ENCODE peak calls at places on chromosomes 3 and 15, in nine cellular contexts. Y is HCT116, N is A549, I is thyroid gland, H is transverse colon, O is esophagus squamous epithelium, S is ovary, Q is sigmoid colon, C is IMR-90. E is an unnamed sample.

GRCh38 chr3:126109860-126110235 is 25.9 kb upstream of the SLC41A3 start:
- DNase-seq in S (peak), Y (no peak), O (no peak), C (no peak), H (no peak), N (no peak), I (no peak), Q (peak), E (no peak)

GRCh38 chr3:37240170-37240945 is 66.0 kb upstream of the LRRFIP2 start:
- DNase-seq in N (no peak), Q (no peak), C (no peak), O (no peak), Y (no peak), I (no peak), H (no peak), S (no peak), E (no peak)

GRCh38 chr15:69548367-69548766 is 95.7 kb downstream of the RPLP1 start:
- DNase-seq in N (no peak), Q (no peak), C (no peak), Y (no peak), O (no peak), S (no peak), I (no peak), H (no peak), E (no peak)

GRCh38 chr3:278300-279064 is 81.9 kb downstream of the CHL1 start:
- DNase-seq in N (no peak), H (peak), Q (no peak), O (no peak), I (peak), C (no peak), S (no peak), Y (no peak), E (no peak)

GRCh38 chr15:98983333-98983732 is 24.3 kb downstream of the PGPEP1L start:
- DNase-seq in S (peak), N (peak), Y (no peak), Q (peak), C (peak), O (no peak), H (peak), I (peak), E (peak)

GRCh38 chr15:31392761-31393401 is 66.2 kb downstream of the KLF13 start:
- DNase-seq in I (peak), S (peak), O (no peak), Q (peak), Y (no peak), C (no peak), H (peak), N (no peak), E (no peak)

GRCh38 chr15:83292317-83292716 is 7.9 kb upstream of the BNC1 start:
- DNase-seq in O (no peak), Y (no peak), N (no peak), C (peak), Q (no peak), S (no peak), H (no peak), I (no peak), E (no peak)

GRCh38 chr3:125110876-125111480 is 55.2 kb upstream of the HEG1 start:
- DNase-seq in I (no peak), H (no peak), Y (no peak), Q (no peak), O (no peak), C (no peak), N (no peak), S (no peak), E (no peak)

GRCh38 chr15:40512440-40512839 is 41.7 kb downstream of the CHST14 start:
- DNase-seq in Q (no peak), S (no peak), C (no peak), H (no peak), O (no peak), Y (no peak), I (no peak), N (no peak), E (no peak)

GRCh38 chr3:120039642-120040610 is 54.3 kb downstream of the GSK3B start:
- DNase-seq in O (no peak), Y (peak), C (no peak), I (no peak), N (peak), Q (no peak), S (no peak), H (no peak), E (no peak)

GRCh38 chr15:62845239-62846126 is 197.1 kb upstream of the TPM1 start:
- DNase-seq in Y (no peak), Q (peak), C (peak), H (no peak), I (no peak), O (no peak), S (no peak), N (peak), E (peak)

GRCh38 chr15:22890296-22890695 is 51.8 kb downstream of the NIPA2 start:
- DNase-seq in N (no peak), I (no peak), H (no peak), Y (no peak), S (no peak), O (no peak), C (no peak), Q (no peak), E (no peak)

GRCh38 chr15:92384391-92384790 is 9.3 kb upstream of the ST8SIA2 start:
- DNase-seq in C (no peak), Q (no peak), I (no peak), N (no peak), H (no peak), O (no peak), Y (no peak), S (no peak), E (no peak)

GRCh38 chr3:6962796-6963195 is 101.9 kb downstream of the GRM7 start:
- DNase-seq in H (no peak), Y (no peak), Q (no peak), S (no peak), O (no peak), C (no peak), N (no peak), I (no peak), E (no peak)

GRCh38 chr3:126983653-126984390 is 907 bp downstream of the PLXNA1 start:
- DNase-seq in S (peak), O (no peak), H (peak), C (no peak), I (peak), Q (no peak), N (no peak), Y (no peak), E (peak)

GRCh38 chr3:186107148-186108105 is 1.5 kb downstream of the ETV5 start:
- DNase-seq in I (peak), Q (peak), Y (peak), O (peak), C (peak), H (peak), S (peak), N (peak), E (peak)

GRCh38 chr3:116340680-116341216 is 104.5 kb downstream of the LSAMP start:
- DNase-seq in O (no peak), Q (no peak), S (no peak), N (no peak), H (no peak), Y (no peak), C (peak), I (no peak), E (no peak)

GRCh38 chr3:52513281-52513680 is 18.1 kb downstream of the STAB1 start:
- DNase-seq in C (no peak), O (no peak), I (no peak), Q (no peak), H (no peak), S (no peak), Y (no peak), N (no peak), E (no peak)

GRCh38 chr3:126578702-126579101 is 20.0 kb upstream of the C3orf22 start:
- DNase-seq in S (no peak), N (no peak), I (no peak), Q (no peak), C (no peak), H (no peak), O (no peak), Y (no peak), E (no peak)

GRCh38 chr15:38857814-38858213 is 293.2 kb upstream of the RASGRP1 start:
- DNase-seq in I (no peak), S (no peak), Y (no peak), H (no peak), O (no peak), N (no peak), Q (no peak), C (no peak), E (no peak)

GRCh38 chr15:72222433-72222832 is 8.6 kb downstream of the PKM start:
- DNase-seq in S (no peak), H (peak), Y (no peak), N (peak), O (no peak), Q (peak), I (no peak), C (no peak), E (no peak)

GRCh38 chr3:143036557-143036956 is 35.2 kb downstream of the U2SURP start:
- DNase-seq in O (no peak), I (no peak), Q (no peak), Y (no peak), N (peak), H (no peak), C (no peak), S (no peak), E (no peak)

GRCh38 chr3:146543461-146544012 is 870 bp downstream of the PLSCR1 start:
- DNase-seq in S (peak), Q (no peak), I (no peak), O (no peak), Y (no peak), N (no peak), H (no peak), C (peak), E (no peak)

GRCh38 chr3:136639069-136639468 is 113.1 kb downstream of the STAG1 start:
- DNase-seq in C (no peak), I (peak), O (no peak), Q (no peak), S (no peak), N (no peak), H (no peak), Y (no peak), E (no peak)

GRCh38 chr3:108250626-108251025 is 28.4 kb upstream of the IFT57 start:
- DNase-seq in H (no peak), S (no peak), C (no peak), I (no peak), Q (no peak), N (no peak), Y (no peak), O (no peak), E (no peak)

DNA sequence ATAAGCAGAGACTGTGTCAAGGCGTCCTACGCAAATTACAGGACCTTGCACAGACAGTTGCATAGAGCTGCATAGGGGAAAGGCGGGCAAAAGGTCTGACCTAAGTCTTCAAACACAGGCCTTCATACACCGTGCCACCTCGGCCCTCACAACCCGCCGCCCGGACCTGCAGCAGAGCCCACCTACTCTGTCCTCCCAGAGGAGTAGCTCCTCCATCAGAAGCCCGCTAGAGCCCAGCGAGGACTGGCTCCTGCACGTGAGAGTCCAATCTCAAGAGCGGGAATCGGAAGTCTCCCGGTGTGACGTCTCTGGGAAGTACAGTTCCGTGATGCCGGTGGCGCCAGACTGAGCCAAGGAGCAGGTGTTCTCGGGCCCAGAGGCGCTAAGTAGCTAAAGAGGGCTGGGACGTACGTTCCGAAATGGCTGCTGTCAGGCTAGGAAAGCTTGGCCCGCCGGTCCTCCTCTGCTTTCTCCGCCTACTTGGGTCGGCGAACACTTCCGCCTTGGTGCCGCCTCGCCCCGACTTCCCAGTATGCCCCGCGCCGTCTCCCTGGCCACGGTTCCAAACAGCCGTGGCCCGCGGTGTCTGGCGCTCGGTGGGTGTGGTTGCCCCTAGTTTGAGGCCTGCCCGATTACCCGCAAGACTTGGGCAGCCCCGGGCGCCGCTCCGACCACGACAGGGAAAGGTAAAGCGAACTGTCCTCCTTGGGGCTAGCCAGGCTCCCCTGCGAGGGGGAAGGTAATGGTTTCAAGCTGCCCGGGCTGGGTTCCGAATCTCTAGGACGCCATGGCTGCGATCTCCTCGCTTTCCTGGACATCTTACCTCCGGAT is at the start of the genes ASTE1 and NEK11:
- DNase-seq in Y (peak), O (peak), S (peak), C (peak), N (peak), H (peak), Q (peak), I (peak), E (peak)
- TF ChIP-seq POLR2A in Y (peak), O (no peak), S (peak), C (peak), N (peak), H (peak), Q (no peak), I (no peak), E (peak)

DNA sequence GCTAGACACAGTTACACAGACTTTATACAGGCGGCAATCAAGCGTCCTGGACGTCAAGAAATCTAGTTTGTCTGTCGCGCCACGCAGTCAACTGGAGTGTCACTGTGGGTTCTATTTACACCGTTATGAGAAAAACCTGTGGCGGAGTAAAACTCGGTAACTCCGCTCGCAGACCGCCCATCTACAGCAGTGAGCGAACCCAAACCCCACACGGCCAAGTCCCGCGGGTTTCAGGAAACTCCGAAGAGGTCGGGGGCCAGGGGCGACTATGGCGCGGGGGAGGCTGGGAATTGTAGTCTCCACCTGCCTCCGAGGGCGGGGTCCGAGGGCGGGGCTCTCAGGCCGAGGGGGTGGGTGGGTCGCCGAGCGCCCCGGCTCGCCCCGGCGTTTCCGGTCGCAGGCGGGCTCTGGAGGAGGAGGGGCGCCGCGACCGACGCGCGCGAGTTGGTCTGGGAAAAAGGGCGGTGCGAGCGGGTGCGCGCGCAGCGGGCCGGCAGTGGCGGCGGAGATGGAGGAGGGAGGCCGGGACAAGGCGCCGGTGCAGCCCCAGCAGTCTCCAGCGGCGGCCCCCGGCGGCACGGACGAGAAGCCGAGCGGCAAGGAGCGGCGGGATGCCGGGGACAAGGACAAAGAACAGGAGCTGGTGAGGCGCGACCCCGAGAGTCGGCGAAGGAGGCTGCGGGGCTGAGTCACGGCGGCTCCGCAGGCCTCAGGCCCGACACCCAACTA is at the start of gene PSMD2:
- DNase-seq in H (peak), O (peak), Q (peak), C (peak), I (peak), S (peak), Y (peak), N (peak), E (peak)
- TF ChIP-seq POLR2A in H (peak), O (no peak), Q (peak), C (peak), I (no peak), S (peak), Y (peak), N (peak), E (peak)

GRCh38 chr3:69236808-69237707 is 114.7 kb upstream of the LMOD3 start:
- DNase-seq in N (no peak), I (no peak), Y (no peak), O (no peak), Q (no peak), S (no peak), C (no peak), H (peak), E (no peak)

GRCh38 chr3:69231929-69232437 is 109.6 kb upstream of the LMOD3 start:
- DNase-seq in I (peak), N (peak), Q (no peak), S (no peak), O (no peak), Y (no peak), C (no peak), H (peak), E (peak)

GRCh38 chr3:69232447-69232846 is 110.1 kb upstream of the LMOD3 start:
- DNase-seq in N (no peak), Q (no peak), Y (no peak), O (no peak), S (no peak), I (no peak), C (no peak), H (no peak), E (no peak)
- TF ChIP-seq POLR2A in N (no peak), Q (no peak), Y (no peak), O (no peak), S (no peak), I (no peak), C (no peak), H (no peak), E (no peak)

DNA sequence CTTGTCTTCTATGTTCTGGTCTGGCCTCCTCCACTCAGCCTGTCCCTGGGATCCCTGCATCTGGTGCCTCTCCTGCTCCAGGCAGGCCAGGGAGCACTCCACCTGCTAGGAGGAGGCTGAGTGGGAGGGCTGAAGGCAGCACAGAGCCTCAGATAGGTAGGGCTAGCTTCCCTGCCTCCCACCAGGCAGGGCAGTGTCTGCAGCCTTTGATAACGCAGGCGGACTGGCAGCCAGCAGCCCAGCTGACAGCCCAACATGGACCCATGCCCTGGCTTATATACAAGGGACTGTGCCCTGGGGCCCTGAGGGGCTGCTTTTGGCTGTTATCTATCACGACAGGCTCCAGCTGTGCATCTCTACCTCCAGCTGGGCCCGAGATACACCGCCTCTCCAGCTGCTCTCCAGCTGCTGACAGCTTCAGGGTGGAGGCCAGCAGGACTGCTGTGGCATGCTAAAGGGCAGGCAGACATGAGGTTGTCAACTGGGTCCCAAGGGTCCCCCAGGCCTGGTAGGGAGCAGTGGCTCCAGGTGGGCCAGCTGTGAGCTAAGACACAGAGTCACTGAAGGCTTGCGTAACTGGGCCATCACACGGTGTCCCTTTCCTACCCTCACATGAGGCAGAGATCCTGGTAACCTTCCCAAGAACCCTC is 5.2 kb upstream of the CLK3 start:
- DNase-seq in N (no peak), C (no peak), O (no peak), H (no peak), Q (no peak), S (no peak), Y (no peak), I (no peak), E (no peak)
- TF ChIP-seq POLR2A in N (no peak), C (no peak), O (no peak), H (no peak), Q (no peak), S (no peak), Y (no peak), I (no peak), E (no peak)

GRCh38 chr3:133445111-133445510 is 45.3 kb downstream of the BFSP2 start:
- DNase-seq in N (no peak), S (no peak), C (no peak), I (no peak), Q (no peak), O (no peak), Y (no peak), H (peak), E (no peak)
- TF ChIP-seq POLR2A in N (no peak), S (no peak), C (no peak), I (no peak), Q (no peak), O (no peak), Y (no peak), H (no peak), E (no peak)

DNA sequence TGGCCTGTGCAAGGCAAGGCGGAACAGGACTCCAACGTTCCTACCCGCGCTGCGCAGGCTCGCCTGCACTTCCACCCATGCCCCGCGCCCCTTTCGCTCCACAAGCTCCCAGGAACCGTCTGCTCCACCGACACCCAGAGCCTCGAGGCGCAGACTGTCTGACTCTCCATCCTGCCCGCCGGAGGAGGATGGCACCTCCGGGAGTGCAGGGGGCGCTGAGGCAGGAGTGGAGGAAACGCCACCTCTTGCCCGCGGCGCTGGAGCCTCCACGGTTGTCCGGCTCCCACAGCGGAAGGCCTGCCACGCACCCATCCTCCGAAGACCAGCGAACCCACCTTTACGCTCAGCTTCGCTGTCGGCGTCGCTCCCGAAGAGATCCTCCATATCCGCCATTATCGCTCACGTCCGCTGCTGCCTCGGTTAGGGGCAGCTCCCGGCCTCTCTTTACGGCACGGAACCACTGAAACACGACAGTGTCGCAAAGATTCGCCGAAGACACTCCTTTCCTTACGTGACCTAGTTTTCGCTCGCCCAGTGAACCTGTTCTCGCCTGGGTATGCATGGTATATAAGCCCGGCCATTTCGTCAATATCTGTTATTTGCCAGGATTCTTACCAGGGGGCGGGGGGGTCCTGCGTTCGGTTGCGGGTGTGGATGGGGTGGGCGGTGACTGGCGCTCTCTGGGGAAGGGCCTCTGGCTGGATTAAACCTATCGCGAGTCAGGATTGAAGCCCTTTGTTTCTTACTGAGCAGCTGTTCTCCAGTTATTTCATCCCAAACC is at the start of gene LEO1:
- DNase-seq in O (peak), C (peak), H (peak), I (peak), Y (peak), S (peak), N (peak), Q (peak), E (peak)
- TF ChIP-seq POLR2A in O (no peak), C (peak), H (peak), I (no peak), Y (peak), S (no peak), N (peak), Q (peak), E (peak)